ENCODE peak calls at places on chromosomes 4 and X, in ten cellular contexts. G is left ventricle myocardium inferior; O is effector memory CD4-positive, alpha-beta T cell; K is HCT116; R is mesendoderm; Q is fibroblast of mammary gland; U is HFF-Myc; Y is fibroblast of the aortic adventitia; B is dorsolateral prefrontal cortex; W is cardiac fibroblast. I is an unnamed sample.

GRCh38 chr4:118969359-118969758 is 80.7 kb downstream of the SYNPO2 start:
- DNase-seq in Q (peak), R (peak), O (no peak), B (no peak), W (peak), Y (peak), K (peak), U (peak), G (peak), I (peak)

GRCh38 chrX:110421499-110422455 is 63.1 kb downstream of the RTL9 start:
- DNase-seq in K (no peak), B (no peak), U (no peak), W (no peak), Q (no peak), Y (peak), G (no peak), R (no peak), O (no peak), I (no peak)

GRCh38 chr4:161920304-161921052 is 243.3 kb downstream of the FSTL5 start:
- DNase-seq in W (no peak), O (no peak), U (no peak), Y (no peak), Q (no peak), B (no peak), K (no peak), R (no peak), G (no peak), I (no peak)

GRCh38 chr4:168769416-168769815 is 240.6 kb downstream of the CBR4 start:
- DNase-seq in K (no peak), W (peak), G (no peak), U (no peak), Q (peak), R (no peak), O (no peak), Y (peak), B (no peak), I (no peak)

GRCh38 chr4:161816958-161817357 is 346.8 kb downstream of the FSTL5 start:
- DNase-seq in O (no peak), R (no peak), U (no peak), K (no peak), G (no peak), Y (no peak), W (no peak), B (no peak), Q (no peak), I (no peak)

GRCh38 chr4:20532871-20533870 is 167.1 kb upstream of the PACRGL start:
- DNase-seq in U (peak), K (no peak), G (no peak), R (no peak), W (no peak), Q (peak), B (no peak), O (no peak), Y (peak), I (no peak)

GRCh38 chr4:104451573-104451972 is 43.1 kb downstream of the CXXC4 start:
- DNase-seq in B (no peak), O (no peak), Y (no peak), K (no peak), G (no peak), U (no peak), Q (peak), R (peak), W (no peak), I (no peak)

GRCh38 chrX:149629730-149630387 is 1.7 kb downstream of the TMEM185A start:
- DNase-seq in O (no peak), Q (no peak), U (no peak), W (peak), R (peak), B (no peak), K (no peak), Y (no peak), G (no peak), I (no peak)

GRCh38 chrX:134484039-134484438 is 24.1 kb downstream of the HPRT1 start:
- DNase-seq in W (peak), U (peak), K (peak), Y (peak), B (no peak), Q (peak), R (peak), O (no peak), G (no peak), I (no peak)

GRCh38 chrX:57821703-57822375 is 88.4 kb downstream of the ZXDA start:
- DNase-seq in Q (peak), R (peak), B (no peak), W (peak), G (no peak), U (peak), K (peak), Y (peak), O (no peak), I (peak)

GRCh38 chrX:37796805-37797204 is 16.9 kb downstream of the CYBB start:
- DNase-seq in O (no peak), K (no peak), B (peak), W (no peak), Y (no peak), U (no peak), R (peak), Q (no peak), G (peak), I (no peak)

GRCh38 chrX:100404851-100405250 is 5.2 kb downstream of the PCDH19 start:
- DNase-seq in B (no peak), W (no peak), G (no peak), O (no peak), R (no peak), Y (no peak), U (no peak), Q (no peak), K (no peak), I (no peak)

GRCh38 chrX:24799078-24799477 is 105.4 kb downstream of the POLA1 start:
- DNase-seq in Q (no peak), K (no peak), B (no peak), U (no peak), O (no peak), Y (no peak), G (no peak), W (no peak), R (no peak), I (no peak)

GRCh38 chr4:137599766-137600165 is 67.5 kb upstream of the PCDH18 start:
- DNase-seq in K (no peak), O (no peak), G (no peak), U (no peak), B (no peak), Y (no peak), R (no peak), W (no peak), Q (no peak), I (no peak)

GRCh38 chrX:134735015-134735414 is 76.7 kb upstream of the PLAC1 start:
- DNase-seq in W (no peak), K (no peak), Q (no peak), B (no peak), R (no peak), Y (no peak), G (no peak), O (no peak), U (no peak), I (no peak)

GRCh38 chr4:187021436-187022205 is 298.0 kb upstream of the FAT1 start:
- DNase-seq in W (no peak), Q (no peak), G (no peak), U (no peak), K (no peak), B (no peak), O (no peak), R (peak), Y (no peak), I (no peak)

GRCh38 chrX:151982217-151982616 is 7.7 kb upstream of the GABRE start:
- DNase-seq in K (no peak), U (peak), G (no peak), Y (peak), B (no peak), W (peak), Q (peak), O (no peak), R (no peak), I (no peak)

GRCh38 chrX:114800719-114801118 is 216.7 kb downstream of the IL13RA2 start:
- DNase-seq in R (no peak), G (no peak), W (peak), U (peak), B (no peak), O (no peak), Q (peak), Y (peak), K (peak), I (peak)

GRCh38 chr4:85527815-85528214 is 52.9 kb downstream of the ARHGAP24 start:
- DNase-seq in R (no peak), Q (no peak), K (no peak), B (no peak), W (no peak), Y (no peak), O (no peak), G (no peak), U (no peak), I (no peak)

GRCh38 chr4:161991811-161992210 is 172.0 kb downstream of the FSTL5 start:
- DNase-seq in U (no peak), B (no peak), Q (no peak), Y (no peak), W (no peak), G (no peak), R (peak), K (no peak), O (no peak), I (no peak)

GRCh38 chrX:132090370-132091152 is 37.3 kb downstream of the FRMD7 start:
- DNase-seq in W (no peak), G (no peak), K (no peak), Q (no peak), B (no peak), U (no peak), Y (no peak), R (no peak), O (no peak), I (no peak)

GRCh38 chrX:119189586-119189985 is 46.5 kb upstream of the PGRMC1 start:
- DNase-seq in O (no peak), B (no peak), W (peak), Q (peak), R (no peak), G (peak), Y (peak), K (no peak), U (no peak), I (peak)

GRCh38 chrX:63349307-63349706 is 1.8 kb downstream of the SPIN4 start:
- DNase-seq in Q (peak), K (no peak), G (no peak), R (peak), Y (peak), U (no peak), W (no peak), B (no peak), O (no peak), I (no peak)

GRCh38 chrX:77446029-77446585 is 1.1 kb upstream of the FGF16 start:
- DNase-seq in G (peak), K (no peak), W (no peak), Y (no peak), R (peak), O (no peak), Q (no peak), U (no peak), B (no peak), I (no peak)

GRCh38 chr4:10157478-10158354 is 41.1 kb upstream of the WDR1 start:
- DNase-seq in G (peak), R (peak), U (peak), B (peak), W (peak), O (peak), Y (peak), K (peak), Q (peak), I (peak)

GRCh38 chr4:154467886-154468285 is 23.7 kb downstream of the DCHS2 start:
- DNase-seq in B (no peak), W (peak), O (no peak), K (no peak), Q (peak), U (no peak), G (no peak), R (no peak), Y (peak), I (no peak)

GRCh38 chr4:89338206-89338605 is 30.6 kb upstream of the GPRIN3 start:
- DNase-seq in B (no peak), O (no peak), Q (no peak), K (no peak), U (no peak), R (no peak), G (no peak), Y (no peak), W (no peak), I (no peak)

GRCh38 chr4:16165931-16166330 is 60.3 kb downstream of the TAPT1 start:
- DNase-seq in Y (no peak), O (no peak), W (no peak), Q (no peak), B (no peak), R (no peak), U (no peak), G (no peak), K (no peak), I (no peak)

GRCh38 chr4:186927624-186928023 is 204.0 kb upstream of the FAT1 start:
- DNase-seq in G (no peak), Q (no peak), K (peak), R (no peak), W (no peak), U (no peak), Y (no peak), B (no peak), O (no peak), I (no peak)

GRCh38 chr4:7673111-7673510 is 238.4 kb upstream of the PSAPL1 start:
- DNase-seq in W (no peak), K (no peak), G (no peak), Q (no peak), Y (no peak), B (no peak), R (no peak), U (no peak), O (no peak), I (no peak)

GRCh38 chr4:122540827-122541226 is 80.0 kb downstream of the IL21 start:
- DNase-seq in O (no peak), W (no peak), R (no peak), B (no peak), G (no peak), K (no peak), U (no peak), Y (no peak), Q (no peak), I (no peak)

GRCh38 chr4:82240410-82240809 is 133.4 kb downstream of the HNRNPD start:
- DNase-seq in K (no peak), Q (no peak), W (no peak), O (no peak), R (no peak), U (no peak), G (no peak), B (no peak), Y (no peak), I (no peak)

GRCh38 chrX:110211340-110211739 is 106.5 kb downstream of the AMMECR1 start:
- DNase-seq in O (no peak), U (no peak), R (no peak), Y (no peak), W (no peak), Q (no peak), B (no peak), G (no peak), K (no peak), I (no peak)

GRCh38 chrX:41095174-41095573 is 9.9 kb downstream of the USP9X start:
- DNase-seq in B (no peak), R (no peak), Q (no peak), U (no peak), O (no peak), G (no peak), Y (no peak), K (no peak), W (no peak), I (no peak)
- H3K4me3 ChIP-seq in B (no peak), R (no peak), Q (no peak), U (no peak), O (no peak), G (no peak), Y (no peak), K (no peak), W (no peak), I (no peak)

GRCh38 chr4:107989537-107990386 is at the start of gene HADH:
- DNase-seq in R (peak), B (peak), G (peak), Y (peak), O (peak), K (peak), W (peak), Q (peak), U (peak), I (peak)

GRCh38 chr4:107993969-107994368 is 4.3 kb downstream of the HADH start:
- DNase-seq in Q (no peak), Y (no peak), R (no peak), G (no peak), W (no peak), O (no peak), B (no peak), U (no peak), K (no peak), I (no peak)

GRCh38 chr4:107989162-107989536 is 540 bp upstream of the HADH start:
- DNase-seq in U (no peak), Q (no peak), O (no peak), R (no peak), Y (no peak), K (no peak), G (no peak), B (no peak), W (no peak), I (no peak)

GRCh38 chr4:107994894-107995293 is 5.2 kb downstream of the HADH start:
- DNase-seq in W (no peak), Q (no peak), G (no peak), K (no peak), R (no peak), Y (no peak), O (no peak), U (no peak), B (no peak), I (no peak)

GRCh38 chr4:107991945-107992625 is 2.4 kb downstream of the HADH start:
- DNase-seq in W (peak), Y (peak), B (no peak), K (no peak), G (no peak), U (no peak), R (no peak), Q (peak), O (no peak), I (no peak)
- H3K4me3 ChIP-seq in W (no peak), Y (no peak), B (no peak), K (no peak), G (peak), U (peak), R (no peak), Q (no peak), O (no peak), I (no peak)

GRCh38 chr4:52862605-52863236 is 604 bp downstream of the RASL11B start:
- DNase-seq in K (no peak), Y (no peak), B (no peak), W (no peak), R (peak), U (no peak), O (no peak), Q (no peak), G (no peak), I (no peak)
- H3K4me3 ChIP-seq in K (no peak), Y (peak), B (peak), W (peak), R (peak), U (peak), O (peak), Q (peak), G (peak), I (peak)

GRCh38 chrX:3159995-3160715 is 118.9 kb downstream of the ARSF start:
- DNase-seq in G (no peak), U (no peak), R (no peak), W (no peak), Q (no peak), O (no peak), B (no peak), K (no peak), Y (no peak), I (no peak)
- H3K4me3 ChIP-seq in G (no peak), U (no peak), R (no peak), W (no peak), Q (no peak), O (no peak), B (no peak), K (no peak), Y (no peak), I (no peak)